ENCODE peak calls at places on chromosomes 11 and 22, in four cellular contexts. One of them, this sample, is unnamed.

GRCh38 chr11:69089258-69089657 is 40.5 kb downstream of the TPCN2 start:
- DNase-seq in K562: no peak
- DNase-seq in GM12891: no peak
- DNase-seq in GM12878: no peak
- DNase-seq in this sample: no peak

GRCh38 chr11:61350803-61351202 is 10.9 kb downstream of the CYB561A3 start:
- DNase-seq in K562: no peak
- DNase-seq in GM12891: no peak
- DNase-seq in GM12878: no peak
- DNase-seq in this sample: no peak

GRCh38 chr11:1100417-1101245 is 26.0 kb downstream of the MUC2 start:
- DNase-seq in K562: no peak
- DNase-seq in GM12891: no peak
- DNase-seq in GM12878: no peak
- DNase-seq in this sample: no peak

GRCh38 chr11:59358595-59358994 is at the start of gene OR5AN1:
- DNase-seq in K562: no peak
- DNase-seq in GM12891: no peak
- DNase-seq in GM12878: no peak
- DNase-seq in this sample: no peak

GRCh38 chr11:75583710-75584658 is 21.9 kb downstream of the SERPINH1 start:
- DNase-seq in K562: peak
- DNase-seq in GM12891: peak
- DNase-seq in GM12878: no peak
- DNase-seq in this sample: no peak

GRCh38 chr11:70072471-70073187 is 5.5 kb upstream of the ANO1 start:
- DNase-seq in K562: no peak
- DNase-seq in GM12891: no peak
- DNase-seq in GM12878: no peak
- DNase-seq in this sample: no peak

GRCh38 chr22:19805821-19806212 is 45.2 kb downstream of the TBX1 start:
- DNase-seq in K562: no peak
- DNase-seq in GM12891: no peak
- DNase-seq in GM12878: no peak
- DNase-seq in this sample: no peak

GRCh38 chr11:7577883-7578242 is 64.1 kb downstream of the PPFIBP2 start:
- DNase-seq in K562: no peak
- DNase-seq in GM12891: no peak
- DNase-seq in GM12878: no peak
- DNase-seq in this sample: peak

GRCh38 chr11:125393331-125393730 is 102.7 kb downstream of the FEZ1 start:
- DNase-seq in K562: no peak
- DNase-seq in GM12891: no peak
- DNase-seq in GM12878: no peak
- DNase-seq in this sample: no peak
- TF ChIP-seq SPI1 in K562: no peak
- TF ChIP-seq SPI1 in GM12891: no peak
- TF ChIP-seq SPI1 in GM12878: no peak
- TF ChIP-seq SPI1 in this sample: no peak

GRCh38 chr22:35269630-35270029 is 12.3 kb downstream of the HMGXB4 start:
- DNase-seq in K562: no peak
- DNase-seq in GM12891: no peak
- DNase-seq in GM12878: no peak
- DNase-seq in this sample: no peak

GRCh38 chr22:35266277-35266676 is 9.0 kb downstream of the HMGXB4 start:
- DNase-seq in K562: no peak
- DNase-seq in GM12891: no peak
- DNase-seq in GM12878: no peak
- DNase-seq in this sample: no peak

DNA sequence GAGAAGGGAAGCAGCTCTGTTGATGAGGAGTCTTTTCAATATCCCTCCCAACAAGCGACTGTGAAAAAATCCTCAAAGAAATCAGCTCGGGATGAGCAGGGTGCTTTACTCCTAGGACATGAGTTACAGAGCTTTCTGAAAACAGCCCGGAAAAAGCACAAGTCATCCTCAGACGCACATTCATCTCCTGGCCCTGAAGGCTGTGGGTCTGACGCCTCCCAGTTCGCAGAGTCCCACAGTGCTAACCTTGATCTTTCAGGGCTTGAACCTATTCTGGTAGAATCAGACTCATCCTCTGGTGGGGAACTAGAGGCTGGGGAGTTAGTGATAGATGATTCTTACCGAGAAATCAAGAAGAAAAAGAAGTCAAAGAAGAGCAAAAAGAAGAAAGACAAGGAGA is 7.7 kb downstream of the HMGXB4 start:
- DNase-seq in K562: no peak
- DNase-seq in GM12891: no peak
- DNase-seq in GM12878: no peak
- DNase-seq in this sample: no peak
- TF ChIP-seq SPI1 in K562: no peak
- TF ChIP-seq SPI1 in GM12891: no peak
- TF ChIP-seq SPI1 in GM12878: no peak
- TF ChIP-seq SPI1 in this sample: no peak

GRCh38 chr22:44195189-44195871 is 14.6 kb downstream of the PARVG start:
- DNase-seq in K562: no peak
- DNase-seq in GM12891: no peak
- DNase-seq in GM12878: no peak
- DNase-seq in this sample: no peak
- TF ChIP-seq SPI1 in K562: no peak
- TF ChIP-seq SPI1 in GM12891: peak
- TF ChIP-seq SPI1 in GM12878: peak
- TF ChIP-seq SPI1 in this sample: no peak

DNA sequence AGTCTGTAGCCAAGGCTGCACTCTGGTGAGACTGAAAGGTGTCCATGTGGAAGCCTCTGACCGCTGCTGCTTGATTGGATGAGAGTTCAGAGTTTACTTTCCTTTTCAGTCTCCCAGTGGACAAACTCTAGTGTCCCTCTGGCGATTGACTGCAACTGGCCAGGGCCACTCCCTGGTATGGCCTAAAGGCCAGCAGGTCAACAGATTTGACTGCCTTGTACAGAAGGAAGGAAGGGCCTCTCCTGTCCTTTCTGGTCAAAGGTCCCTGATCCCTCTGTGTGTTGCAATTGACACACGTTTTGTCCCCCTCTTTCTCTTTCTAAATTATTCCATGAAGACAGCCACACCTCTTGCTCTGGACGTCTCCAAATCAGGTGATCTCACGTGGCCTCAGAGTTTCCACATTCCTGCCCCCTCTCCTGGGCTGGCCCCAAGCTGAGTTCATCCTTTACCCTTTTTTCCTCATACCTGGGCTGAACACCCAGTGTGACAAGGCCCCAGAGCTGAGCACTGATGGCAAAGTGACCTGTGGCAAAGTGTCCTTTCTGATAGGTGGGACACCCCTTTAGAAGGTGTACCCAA is 18.7 kb upstream of the FBLN1 start:
- DNase-seq in K562: no peak
- DNase-seq in GM12891: no peak
- DNase-seq in GM12878: no peak
- DNase-seq in this sample: no peak
- TF ChIP-seq SPI1 in K562: no peak
- TF ChIP-seq SPI1 in GM12891: no peak
- TF ChIP-seq SPI1 in GM12878: no peak
- TF ChIP-seq SPI1 in this sample: no peak

DNA sequence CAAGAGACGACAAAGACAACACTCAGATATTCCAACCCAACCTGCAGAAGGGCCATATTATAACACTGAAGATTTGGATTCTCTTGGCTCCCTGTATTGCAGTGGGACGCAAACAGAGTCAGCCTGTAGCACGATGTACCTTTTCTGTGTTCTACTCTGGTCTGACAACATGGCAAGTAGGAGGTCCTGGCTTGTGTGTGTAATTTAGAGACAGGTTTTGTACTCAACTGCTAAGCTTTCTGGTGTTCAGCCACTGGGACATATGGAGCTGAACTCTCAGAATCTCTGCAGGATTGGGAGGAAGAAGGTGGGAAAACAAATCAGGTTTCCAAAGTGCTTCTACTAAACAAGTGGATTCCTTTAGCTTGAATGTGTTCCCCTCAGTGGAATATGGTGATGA is 192.4 kb upstream of the MTMR2 start:
- DNase-seq in K562: no peak
- DNase-seq in GM12891: no peak
- DNase-seq in GM12878: no peak
- DNase-seq in this sample: no peak
- TF ChIP-seq SPI1 in K562: no peak
- TF ChIP-seq SPI1 in GM12891: no peak
- TF ChIP-seq SPI1 in GM12878: no peak
- TF ChIP-seq SPI1 in this sample: no peak

DNA sequence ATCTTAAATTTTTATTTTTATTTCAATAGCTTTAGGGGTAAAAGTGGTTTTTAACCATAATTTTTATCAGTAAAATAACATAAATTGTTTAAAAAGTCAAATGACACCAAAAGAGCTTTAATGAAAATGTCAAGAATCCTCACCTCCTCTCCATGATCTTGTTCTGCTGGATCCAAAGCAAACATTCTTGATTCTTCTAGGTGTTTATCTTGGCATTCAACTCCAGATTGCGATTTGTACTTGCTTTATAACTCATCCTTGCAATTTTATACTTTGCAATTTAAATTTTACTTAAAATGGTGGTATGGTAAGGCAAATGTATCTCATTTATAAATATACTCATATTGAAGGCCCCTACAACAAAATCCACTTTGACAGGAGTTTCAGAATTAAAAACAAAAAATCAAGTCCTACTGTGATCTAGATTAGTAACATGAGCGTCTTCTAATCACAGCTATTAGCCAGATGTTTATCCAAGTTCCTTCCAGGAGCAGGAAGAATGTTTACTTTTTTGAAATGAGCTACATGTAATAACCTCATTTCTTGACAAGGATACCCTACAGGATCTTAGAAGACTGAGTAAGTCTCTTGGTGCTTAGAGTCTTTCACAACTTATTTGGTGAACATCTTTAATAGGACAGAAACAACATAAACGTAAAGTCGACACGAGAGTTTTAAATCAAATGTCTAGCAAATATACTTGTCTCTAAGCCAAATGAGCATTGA is 72.4 kb upstream of the CARD18 start:
- DNase-seq in K562: no peak
- DNase-seq in GM12891: no peak
- DNase-seq in GM12878: no peak
- DNase-seq in this sample: no peak
- TF ChIP-seq SPI1 in K562: no peak
- TF ChIP-seq SPI1 in GM12891: no peak
- TF ChIP-seq SPI1 in GM12878: no peak
- TF ChIP-seq SPI1 in this sample: no peak

GRCh38 chr22:46881373-46882118 is 119.1 kb downstream of the TBC1D22A start:
- DNase-seq in K562: no peak
- DNase-seq in GM12891: no peak
- DNase-seq in GM12878: no peak
- DNase-seq in this sample: no peak
- TF ChIP-seq SPI1 in K562: no peak
- TF ChIP-seq SPI1 in GM12891: no peak
- TF ChIP-seq SPI1 in GM12878: no peak
- TF ChIP-seq SPI1 in this sample: no peak

GRCh38 chr22:17554814-17555213 is 8.5 kb upstream of the SLC25A18 start:
- DNase-seq in K562: no peak
- DNase-seq in GM12891: no peak
- DNase-seq in GM12878: no peak
- DNase-seq in this sample: no peak
- TF ChIP-seq SPI1 in K562: no peak
- TF ChIP-seq SPI1 in GM12891: no peak
- TF ChIP-seq SPI1 in GM12878: no peak
- TF ChIP-seq SPI1 in this sample: no peak

GRCh38 chr22:17412232-17412631 is 43.0 kb downstream of the CECR2 start:
- DNase-seq in K562: no peak
- DNase-seq in GM12891: no peak
- DNase-seq in GM12878: no peak
- DNase-seq in this sample: no peak
- TF ChIP-seq SPI1 in K562: no peak
- TF ChIP-seq SPI1 in GM12891: no peak
- TF ChIP-seq SPI1 in GM12878: no peak
- TF ChIP-seq SPI1 in this sample: no peak

This sample was measured in HL-60.